ENCODE peak calls at places on chromosomes 1 and 21, in four cellular contexts. One of them, this sample, is unnamed.

GRCh38 chr1:207711285-207711684 is 40.6 kb upstream of the CD46 start:
- DNase-seq in H4: peak
- DNase-seq in NCI-H748 treated with DMSO at 0.1 percent for 48 hours: no peak
- DNase-seq in endothelial cell: no peak
- DNase-seq in this sample: peak

GRCh38 chr1:186617860-186618780 is 62.1 kb downstream of the PTGS2 start:
- DNase-seq in H4: peak
- DNase-seq in NCI-H748 treated with DMSO at 0.1 percent for 48 hours: no peak
- DNase-seq in endothelial cell: no peak
- DNase-seq in this sample: no peak

GRCh38 chr1:206568256-206568655 is 44.0 kb downstream of the EIF2D start:
- DNase-seq in H4: no peak
- DNase-seq in NCI-H748 treated with DMSO at 0.1 percent for 48 hours: no peak
- DNase-seq in endothelial cell: no peak
- DNase-seq in this sample: no peak

GRCh38 chr1:20720631-20721051 is 2.8 kb upstream of the KIF17 start:
- DNase-seq in H4: no peak
- DNase-seq in NCI-H748 treated with DMSO at 0.1 percent for 48 hours: no peak
- DNase-seq in endothelial cell: peak
- DNase-seq in this sample: no peak

GRCh38 chr1:111140680-111140967 is 601 bp downstream of the CEPT1 start:
- DNase-seq in H4: peak
- DNase-seq in NCI-H748 treated with DMSO at 0.1 percent for 48 hours: no peak
- DNase-seq in endothelial cell: peak
- DNase-seq in this sample: no peak

GRCh38 chr1:28036431-28036830 is 52.0 kb downstream of the EYA3 start:
- DNase-seq in H4: no peak
- DNase-seq in NCI-H748 treated with DMSO at 0.1 percent for 48 hours: no peak
- DNase-seq in endothelial cell: no peak
- DNase-seq in this sample: no peak

GRCh38 chr1:235943581-235944114 is 76.9 kb upstream of the LYST start:
- DNase-seq in H4: peak
- DNase-seq in NCI-H748 treated with DMSO at 0.1 percent for 48 hours: no peak
- DNase-seq in endothelial cell: no peak
- DNase-seq in this sample: no peak

GRCh38 chr1:6001992-6002576 is 9.9 kb upstream of the NPHP4 start:
- DNase-seq in H4: no peak
- DNase-seq in NCI-H748 treated with DMSO at 0.1 percent for 48 hours: no peak
- DNase-seq in endothelial cell: no peak
- DNase-seq in this sample: peak

GRCh38 chr1:51732701-51733425 is 116.0 kb downstream of the OSBPL9 start:
- DNase-seq in H4: no peak
- DNase-seq in NCI-H748 treated with DMSO at 0.1 percent for 48 hours: no peak
- DNase-seq in endothelial cell: no peak
- DNase-seq in this sample: no peak

GRCh38 chr21:43864806-43865470 is at the start of gene AGPAT3:
- DNase-seq in H4: no peak
- DNase-seq in NCI-H748 treated with DMSO at 0.1 percent for 48 hours: no peak
- DNase-seq in endothelial cell: no peak
- DNase-seq in this sample: peak

GRCh38 chr1:46532498-46533178 is 18.8 kb downstream of the KNCN start:
- DNase-seq in H4: no peak
- DNase-seq in NCI-H748 treated with DMSO at 0.1 percent for 48 hours: peak
- DNase-seq in endothelial cell: peak
- DNase-seq in this sample: peak

GRCh38 chr1:39799770-39800470 is 11.3 kb upstream of the BMP8B start:
- DNase-seq in H4: peak
- DNase-seq in NCI-H748 treated with DMSO at 0.1 percent for 48 hours: peak
- DNase-seq in endothelial cell: peak
- DNase-seq in this sample: peak

GRCh38 chr1:157696966-157697628 is 3.5 kb downstream of the FCRL3 start:
- DNase-seq in H4: no peak
- DNase-seq in NCI-H748 treated with DMSO at 0.1 percent for 48 hours: no peak
- DNase-seq in endothelial cell: no peak
- DNase-seq in this sample: no peak

GRCh38 chr1:65207317-65207716 is 59.3 kb downstream of the AK4 start:
- DNase-seq in H4: no peak
- DNase-seq in NCI-H748 treated with DMSO at 0.1 percent for 48 hours: no peak
- DNase-seq in endothelial cell: no peak
- DNase-seq in this sample: no peak

GRCh38 chr1:208652300-208653160 is 408.3 kb upstream of the PLXNA2 start:
- DNase-seq in H4: peak
- DNase-seq in NCI-H748 treated with DMSO at 0.1 percent for 48 hours: peak
- DNase-seq in endothelial cell: peak
- DNase-seq in this sample: peak